ENCODE peak calls at places on chromosome 3, in four cellular contexts. O is IMR-90, J is mesendoderm, P is neuronal stem cell. S is an unnamed sample.

GRCh38 chr3:71078723-71079525 is 504.6 kb downstream of the FOXP1 start:
- DNase-seq in O (no peak), J (no peak), P (no peak), S (no peak)

GRCh38 chr3:73718326-73719110 is 93.8 kb upstream of the PDZRN3 start:
- DNase-seq in O (no peak), J (no peak), P (no peak), S (no peak)

GRCh38 chr3:152968388-152969024 is 133.6 kb downstream of the P2RY1 start:
- DNase-seq in O (no peak), J (no peak), P (no peak), S (no peak)

GRCh38 chr3:144362126-144362525 is 390.5 kb downstream of the DIPK2A start:
- DNase-seq in O (no peak), J (no peak), P (no peak), S (no peak)

GRCh38 chr3:2653706-2654105 is 456.5 kb downstream of the IL5RA start:
- DNase-seq in O (peak), J (no peak), P (no peak), S (no peak)

GRCh38 chr3:149507491-149508324 is 33.2 kb downstream of the TM4SF4 start:
- DNase-seq in O (no peak), J (no peak), P (no peak), S (no peak)

GRCh38 chr3:134294302-134294925 is 43.8 kb upstream of the RYK start:
- DNase-seq in O (no peak), J (no peak), P (no peak), S (no peak)

GRCh38 chr3:159252772-159253384 is 451.0 kb downstream of the MFSD1 start:
- DNase-seq in O (peak), J (peak), P (peak), S (no peak)

GRCh38 chr3:41532976-41533375 is 333.7 kb downstream of the CTNNB1 start:
- DNase-seq in O (no peak), J (no peak), P (no peak), S (no peak)

GRCh38 chr3:131975047-131975446 is 59.8 kb downstream of the CPNE4 start:
- DNase-seq in O (no peak), J (peak), P (no peak), S (no peak)

GRCh38 chr3:176814252-176814651 is 383.0 kb downstream of the TBL1XR1 start:
- DNase-seq in O (peak), J (peak), P (peak), S (peak)

GRCh38 chr3:20015525-20015924 is 3.5 kb upstream of the PP2D1 start:
- DNase-seq in O (no peak), J (no peak), P (no peak), S (no peak)

GRCh38 chr3:191244242-191244867 is 45.3 kb downstream of the OSTN start:
- DNase-seq in O (peak), J (no peak), P (no peak), S (no peak)

GRCh38 chr3:177443469-177443868 is 246.2 kb upstream of the TBL1XR1 start:
- DNase-seq in O (peak), J (peak), P (no peak), S (no peak)

GRCh38 chr3:151168269-151169094 is 34.5 kb downstream of the GPR171 start:
- DNase-seq in O (peak), J (peak), P (peak), S (peak)

GRCh38 chr3:100073049-100073422 is 41.3 kb downstream of the FILIP1L start:
- DNase-seq in O (no peak), J (no peak), P (no peak), S (no peak)

GRCh38 chr3:19945405-19946290 is 1.2 kb upstream of the RAB5A start:
- DNase-seq in O (no peak), J (no peak), P (no peak), S (no peak)

GRCh38 chr3:113287818-113288648 is 76.7 kb downstream of the BOC start:
- DNase-seq in O (peak), J (peak), P (peak), S (no peak)

GRCh38 chr3:111299070-111299672 is 227.6 kb downstream of the NECTIN3 start:
- DNase-seq in O (peak), J (peak), P (no peak), S (no peak)

GRCh38 chr3:136350132-136350531 is 100.0 kb downstream of the PCCB start:
- DNase-seq in O (peak), J (no peak), P (no peak), S (no peak)

GRCh38 chr3:170918715-170919114 is 10.3 kb upstream of the EIF5A2 start:
- DNase-seq in O (no peak), J (peak), P (no peak), S (no peak)

GRCh38 chr3:12471228-12471627 is 13.1 kb upstream of the TSEN2 start:
- DNase-seq in O (no peak), J (no peak), P (no peak), S (no peak)

GRCh38 chr3:42685891-42686820 is 819 bp downstream of the KLHL40 start:
- DNase-seq in O (no peak), J (no peak), P (no peak), S (no peak)

GRCh38 chr3:31606453-31606852 is 73.7 kb downstream of the STT3B start:
- DNase-seq in O (no peak), J (peak), P (no peak), S (no peak)

GRCh38 chr3:185744997-185745843 is 79.6 kb downstream of the IGF2BP2 start:
- DNase-seq in O (peak), J (no peak), P (no peak), S (no peak)

GRCh38 chr3:161420746-161421145 is 49.4 kb upstream of the SPTSSB start:
- DNase-seq in O (peak), J (peak), P (peak), S (peak)

DNA sequence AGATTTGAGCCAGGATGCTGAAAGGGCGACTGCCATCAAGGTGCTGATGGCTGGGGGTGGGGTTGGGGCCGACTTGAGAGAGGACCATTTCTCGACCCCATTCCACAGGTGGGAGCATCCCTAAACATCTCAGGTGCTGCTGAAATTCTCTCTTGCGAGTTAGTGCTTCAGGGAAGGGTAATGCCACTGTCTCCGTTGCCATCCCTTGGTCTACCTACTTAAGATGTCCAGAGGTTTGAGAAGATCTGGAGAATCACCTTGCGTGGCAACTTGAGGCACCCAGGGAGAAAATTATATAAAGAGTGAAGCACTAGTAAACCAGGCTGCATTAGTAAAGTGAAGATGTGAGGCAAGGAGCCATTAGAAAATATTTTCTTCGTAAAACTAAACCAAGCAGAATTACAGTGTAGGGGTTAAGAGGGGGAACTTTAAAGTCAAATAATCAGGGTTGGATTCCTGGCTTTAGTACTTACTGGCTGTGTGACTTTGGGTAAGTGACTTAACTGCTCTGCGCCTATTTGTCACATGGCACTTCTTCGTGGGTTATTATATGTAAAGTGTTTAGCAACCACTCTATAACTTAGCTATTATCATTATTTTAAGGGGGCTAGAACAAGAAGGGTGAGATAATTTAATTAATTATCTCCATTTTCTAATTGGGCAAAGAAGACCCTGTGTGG is 662 bp upstream of the RFTN1 start:
- DNase-seq in O (no peak), J (no peak), P (no peak), S (no peak)
- H3K18ac ChIP-seq in O (peak), J (no peak), P (peak), S (no peak)

GRCh38 chr3:55622733-55623132 is 135.6 kb upstream of the WNT5A start:
- DNase-seq in O (peak), J (no peak), P (no peak), S (no peak)
- H3K18ac ChIP-seq in O (peak), J (peak), P (no peak), S (no peak)

GRCh38 chr3:195897853-195898415 is 10.4 kb downstream of the TNK2 start:
- DNase-seq in O (no peak), J (peak), P (no peak), S (no peak)
- H3K18ac ChIP-seq in O (no peak), J (no peak), P (no peak), S (no peak)

GRCh38 chr3:124838963-124839362 is 48.2 kb downstream of the ITGB5 start:
- DNase-seq in O (no peak), J (no peak), P (no peak), S (no peak)

GRCh38 chr3:124836448-124836847 is 50.7 kb downstream of the ITGB5 start:
- DNase-seq in O (no peak), J (no peak), P (no peak), S (no peak)

GRCh38 chr3:124837730-124838186 is 49.4 kb downstream of the ITGB5 start:
- DNase-seq in O (peak), J (peak), P (no peak), S (no peak)

GRCh38 chr3:124834723-124835718 is 52.1 kb downstream of the ITGB5 start:
- DNase-seq in O (peak), J (peak), P (no peak), S (peak)

DNA sequence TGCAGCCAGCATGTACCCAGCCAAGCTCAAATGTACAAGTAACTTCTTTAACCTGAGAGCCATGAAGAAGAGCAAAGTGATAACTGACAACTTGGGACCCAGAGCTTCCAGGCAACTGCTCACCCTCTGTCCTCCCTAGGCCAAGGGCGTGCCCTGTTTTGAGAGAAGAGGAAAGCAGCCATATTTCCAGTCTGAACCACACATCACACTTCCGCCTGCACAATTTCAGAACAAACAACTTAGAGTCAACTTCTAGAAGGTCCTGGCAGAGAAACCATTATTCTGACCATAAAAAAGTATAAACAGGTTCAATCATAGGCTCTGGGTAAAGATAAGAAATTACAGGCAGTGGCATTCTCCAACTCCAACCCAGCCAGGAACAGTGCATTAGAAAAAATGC is 50.1 kb downstream of the ITGB5 start:
- DNase-seq in O (no peak), J (no peak), P (no peak), S (no peak)
- H3K18ac ChIP-seq in O (peak), J (no peak), P (no peak), S (no peak)

DNA sequence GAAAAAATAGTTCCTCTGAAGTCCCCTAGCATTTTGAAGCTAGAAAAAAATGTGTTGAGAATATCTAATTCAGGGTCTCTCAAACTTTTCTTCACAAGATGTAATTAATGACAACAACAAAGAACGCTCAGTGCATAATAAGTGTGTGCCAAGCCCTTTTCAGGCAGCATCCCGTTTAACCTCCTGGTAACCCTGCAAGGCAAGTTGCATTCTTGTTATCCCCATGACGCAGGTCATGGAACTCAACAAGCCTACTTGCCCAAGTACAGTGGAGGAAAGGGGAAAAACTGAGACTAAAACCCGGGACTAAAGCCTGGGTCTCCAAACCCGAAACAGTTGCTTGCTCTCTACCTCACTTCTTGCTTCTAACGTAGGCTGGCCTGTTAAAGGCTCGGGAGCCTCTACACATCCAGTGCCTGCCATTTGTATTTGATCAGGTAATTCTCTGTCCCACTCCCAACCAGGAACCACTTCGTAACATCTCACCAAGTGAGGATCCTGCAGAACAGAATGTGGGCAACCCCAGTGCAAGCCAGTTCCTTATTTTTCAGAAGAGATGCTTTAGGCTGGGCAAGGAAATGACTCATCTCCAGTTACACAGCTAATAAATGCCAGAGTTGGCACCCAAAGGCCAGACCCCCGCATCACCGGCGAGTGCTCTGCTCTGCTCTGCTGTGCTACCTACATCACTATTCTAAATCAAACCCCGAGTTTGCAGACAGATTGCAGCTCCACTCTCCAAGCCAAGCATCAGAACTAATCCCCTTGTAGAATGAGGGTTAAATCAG is 28.3 kb downstream of the LMCD1 start:
- DNase-seq in O (no peak), J (no peak), P (no peak), S (no peak)
- H3K18ac ChIP-seq in O (peak), J (no peak), P (peak), S (no peak)

DNA sequence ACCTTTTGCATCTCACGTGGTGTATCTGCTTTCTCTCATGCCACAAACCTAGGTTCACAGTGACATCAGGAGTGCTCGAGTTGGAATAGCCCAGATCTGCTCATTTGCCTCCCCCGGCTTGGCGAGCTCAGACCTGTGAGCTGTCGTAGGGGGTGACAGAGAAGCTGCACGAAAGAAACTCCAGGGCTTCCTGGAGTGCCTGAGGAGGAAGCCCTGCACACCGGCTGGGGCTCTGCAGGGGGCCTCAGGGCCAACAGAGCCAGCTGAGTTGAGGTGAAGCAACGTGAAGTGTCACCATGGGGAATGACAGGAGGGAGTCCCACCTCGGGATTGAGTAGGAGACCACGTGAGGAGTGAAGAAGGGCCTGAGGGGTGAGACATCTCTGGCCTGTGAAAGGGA is 62.5 kb downstream of the RPN1 start:
- DNase-seq in O (no peak), J (no peak), P (no peak), S (no peak)
- H3K18ac ChIP-seq in O (no peak), J (no peak), P (no peak), S (no peak)

GRCh38 chr3:179717219-179717618 is 64.4 kb downstream of the USP13 start:
- DNase-seq in O (no peak), J (no peak), P (no peak), S (no peak)

GRCh38 chr3:179716811-179717210 is 64.0 kb downstream of the USP13 start:
- DNase-seq in O (peak), J (no peak), P (no peak), S (no peak)

GRCh38 chr3:179715582-179715981 is 62.7 kb downstream of the USP13 start:
- DNase-seq in O (peak), J (no peak), P (no peak), S (no peak)

GRCh38 chr3:179716226-179716625 is 63.4 kb downstream of the USP13 start:
- DNase-seq in O (no peak), J (no peak), P (no peak), S (no peak)

GRCh38 chr3:179713643-179714090 is 60.8 kb downstream of the USP13 start:
- DNase-seq in O (peak), J (peak), P (no peak), S (no peak)
- H3K18ac ChIP-seq in O (peak), J (no peak), P (no peak), S (no peak)

S was measured in H9.